ENCODE peak calls at places on chromosomes 3 and 15, in five cellular contexts. O, V, I, D and E are unnamed samples.

GRCh38 chr3:72818092-72818721 is 30.0 kb downstream of the SHQ1 start:
- DNase-seq in I (no peak), V (peak), O (no peak), D (peak), E (no peak)

GRCh38 chr3:99128740-99129505 is 227.4 kb upstream of the DCBLD2 start:
- DNase-seq in O (no peak), I (no peak), D (no peak), V (no peak), E (no peak)

GRCh38 chr3:58059349-58060321 is 51.4 kb downstream of the FLNB start:
- DNase-seq in D (no peak), V (no peak), O (peak), I (no peak), E (no peak)

GRCh38 chr3:42101048-42101447 is 9.9 kb downstream of the TRAK1 start:
- DNase-seq in I (no peak), D (no peak), O (no peak), V (no peak), E (peak)

GRCh38 chr15:100111103-100112060 is 230.4 kb downstream of the ADAMTS17 start:
- DNase-seq in I (no peak), D (peak), O (peak), V (no peak), E (peak)

GRCh38 chr15:79218588-79219200 is 63.8 kb upstream of the ANKRD34C start:
- DNase-seq in V (no peak), I (no peak), O (no peak), D (no peak), E (no peak)

GRCh38 chr3:96169111-96169510 is 645.3 kb upstream of the EPHA6 start:
- DNase-seq in D (no peak), O (no peak), V (no peak), I (no peak), E (peak)

GRCh38 chr3:10291641-10292040 is 1.1 kb downstream of the GHRL start:
- DNase-seq in D (no peak), V (no peak), I (no peak), O (no peak), E (no peak)

GRCh38 chr3:46913644-46914043 is 36.1 kb downstream of the PTH1R start:
- DNase-seq in V (peak), I (no peak), D (no peak), O (no peak), E (peak)

GRCh38 chr15:50241684-50242450 is 23.7 kb downstream of the HDC start:
- DNase-seq in D (no peak), O (no peak), V (no peak), I (no peak), E (no peak)

GRCh38 chr3:53780171-53780570 is 66.0 kb downstream of the CHDH start:
- DNase-seq in D (no peak), V (no peak), I (no peak), O (no peak), E (no peak)

GRCh38 chr3:32640939-32641725 is 43.9 kb upstream of the CNOT10 start:
- DNase-seq in I (peak), D (no peak), V (no peak), O (no peak), E (no peak)

GRCh38 chr3:86792316-86792715 is 198.6 kb downstream of the VGLL3 start:
- DNase-seq in D (no peak), I (no peak), V (no peak), O (no peak), E (no peak)

GRCh38 chr3:50484681-50485263 is 18.7 kb downstream of the CACNA2D2 start:
- DNase-seq in I (no peak), V (no peak), O (no peak), D (no peak), E (no peak)

GRCh38 chr15:74775132-74775562 is 6.7 kb upstream of the CSK start:
- DNase-seq in V (no peak), O (no peak), D (no peak), I (no peak), E (no peak)

GRCh38 chr15:39110746-39111145 is 470.1 kb upstream of the THBS1 start:
- DNase-seq in V (no peak), O (no peak), I (no peak), D (no peak), E (no peak)

GRCh38 chr3:14374444-14374883 is 27.9 kb upstream of the SLC6A6 start:
- DNase-seq in D (no peak), I (no peak), O (no peak), V (peak), E (peak)

DNA sequence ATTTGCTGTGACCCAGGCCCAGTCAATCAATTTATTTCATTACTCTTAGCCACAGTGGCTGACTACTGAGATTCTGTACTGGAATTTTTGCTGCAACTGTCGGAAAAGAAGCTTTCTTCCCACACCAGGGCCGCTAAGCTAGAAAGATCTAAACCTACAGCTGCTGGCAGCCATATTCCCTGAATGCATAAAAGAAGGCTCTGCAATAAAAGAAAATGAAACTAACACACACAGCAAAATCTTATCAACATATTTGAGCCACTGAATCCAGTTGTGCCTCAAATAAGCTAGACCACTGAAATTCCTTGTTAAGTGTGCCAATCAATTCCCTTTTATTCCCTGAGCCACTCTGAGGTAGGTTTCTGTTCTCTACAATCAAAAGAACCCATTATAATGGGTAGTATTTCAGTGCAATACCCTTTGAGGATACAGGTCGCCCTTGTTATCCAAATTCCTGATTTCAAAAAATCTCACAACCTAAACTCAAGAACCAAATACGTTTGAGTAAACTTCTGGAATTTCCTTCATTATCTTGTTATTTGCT is 60.3 kb downstream of the MYO9A start:
- DNase-seq in O (no peak), I (no peak), V (no peak), D (no peak), E (no peak)
- H3K4me3 ChIP-seq in O (peak), I (no peak), V (no peak), D (no peak), E (no peak)

GRCh38 chr3:141312359-141313090 is 55.8 kb upstream of the ZBTB38 start:
- DNase-seq in I (no peak), V (no peak), O (no peak), D (no peak), E (no peak)
- H3K4me3 ChIP-seq in I (peak), V (peak), O (peak), D (peak), E (peak)

GRCh38 chr15:96342143-96342466 is 11.6 kb downstream of the NR2F2 start:
- DNase-seq in I (peak), V (no peak), D (no peak), O (no peak), E (no peak)

GRCh38 chr15:96344706-96345559 is 14.4 kb downstream of the NR2F2 start:
- DNase-seq in O (no peak), I (no peak), V (no peak), D (no peak), E (no peak)

GRCh38 chr15:96342611-96343528 is 12.4 kb downstream of the NR2F2 start:
- DNase-seq in D (no peak), V (no peak), I (no peak), O (no peak), E (no peak)

GRCh38 chr15:96344120-96344705 is 13.7 kb downstream of the NR2F2 start:
- DNase-seq in I (no peak), V (no peak), O (no peak), D (no peak), E (no peak)

GRCh38 chr15:96343529-96344072 is 13.1 kb downstream of the NR2F2 start:
- DNase-seq in V (no peak), O (no peak), I (no peak), D (no peak), E (no peak)
- H3K4me3 ChIP-seq in V (peak), O (no peak), I (peak), D (no peak), E (no peak)

GRCh38 chr3:97421565-97421964 is 343.0 kb upstream of the ARL6 start:
- DNase-seq in O (no peak), I (no peak), D (no peak), V (no peak), E (no peak)
- H3K4me3 ChIP-seq in O (no peak), I (no peak), D (no peak), V (no peak), E (no peak)

DNA sequence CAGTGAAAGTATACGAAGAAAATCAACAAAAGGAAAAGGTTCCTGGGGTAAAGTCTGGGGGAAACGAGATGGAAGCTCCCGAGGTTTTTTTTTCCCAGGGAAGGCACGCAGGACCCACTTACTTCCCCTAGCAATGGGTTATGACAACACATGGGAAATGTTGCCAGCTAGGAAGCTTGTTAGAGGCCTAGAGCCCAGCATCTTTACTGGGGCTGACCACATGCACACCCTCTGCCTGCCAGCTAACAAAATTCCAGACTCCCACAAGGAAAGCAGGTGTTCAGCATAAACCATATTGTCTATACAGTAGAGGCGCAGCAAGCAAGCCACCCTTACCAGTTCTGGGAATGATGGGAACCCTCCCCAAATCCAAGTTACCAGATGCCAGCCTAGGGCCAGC is 258.8 kb upstream of the NR2E3 start:
- DNase-seq in I (no peak), D (no peak), O (no peak), V (no peak), E (no peak)
- H3K4me3 ChIP-seq in I (no peak), D (no peak), O (no peak), V (no peak), E (no peak)

DNA sequence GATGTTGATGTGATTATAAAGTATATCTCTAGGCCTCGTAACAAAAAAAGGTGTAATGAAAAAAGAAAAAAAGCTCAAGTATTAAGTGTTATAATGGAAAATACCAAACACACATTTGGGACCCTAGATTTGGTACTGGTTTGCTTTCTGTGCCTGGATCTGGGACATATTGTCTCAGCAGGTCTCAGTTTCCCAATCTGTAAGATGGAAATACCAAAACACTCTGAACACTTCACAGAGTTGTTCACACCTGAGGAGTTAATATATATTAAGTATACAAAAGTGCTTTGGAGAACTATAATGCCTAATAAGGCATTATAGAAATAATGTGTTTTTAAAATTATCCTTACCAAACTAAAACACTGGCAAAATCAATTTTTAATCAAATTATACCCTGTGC is 60.0 kb downstream of the CLASP2 start:
- DNase-seq in D (no peak), V (no peak), I (no peak), O (no peak), E (no peak)
- H3K4me3 ChIP-seq in D (no peak), V (peak), I (peak), O (peak), E (no peak)

GRCh38 chr15:52805351-52806283 is 15.5 kb upstream of the ONECUT1 start:
- DNase-seq in D (no peak), O (no peak), I (no peak), V (no peak), E (no peak)
- H3K4me3 ChIP-seq in D (no peak), O (peak), I (peak), V (peak), E (peak)

GRCh38 chr3:184229424-184230080 is at the start of gene VWA5B2:
- DNase-seq in V (peak), I (no peak), D (peak), O (peak), E (no peak)

GRCh38 chr3:184230603-184231528 is 1.5 kb downstream of the VWA5B2 start:
- DNase-seq in I (no peak), O (no peak), D (no peak), V (peak), E (no peak)

GRCh38 chr3:184231671-184232070 is 2.3 kb downstream of the VWA5B2 start:
- DNase-seq in I (no peak), O (no peak), V (no peak), D (no peak), E (no peak)

GRCh38 chr3:184228376-184229137 is 828 bp upstream of the VWA5B2 start:
- DNase-seq in D (no peak), I (no peak), V (no peak), O (no peak), E (peak)

DNA sequence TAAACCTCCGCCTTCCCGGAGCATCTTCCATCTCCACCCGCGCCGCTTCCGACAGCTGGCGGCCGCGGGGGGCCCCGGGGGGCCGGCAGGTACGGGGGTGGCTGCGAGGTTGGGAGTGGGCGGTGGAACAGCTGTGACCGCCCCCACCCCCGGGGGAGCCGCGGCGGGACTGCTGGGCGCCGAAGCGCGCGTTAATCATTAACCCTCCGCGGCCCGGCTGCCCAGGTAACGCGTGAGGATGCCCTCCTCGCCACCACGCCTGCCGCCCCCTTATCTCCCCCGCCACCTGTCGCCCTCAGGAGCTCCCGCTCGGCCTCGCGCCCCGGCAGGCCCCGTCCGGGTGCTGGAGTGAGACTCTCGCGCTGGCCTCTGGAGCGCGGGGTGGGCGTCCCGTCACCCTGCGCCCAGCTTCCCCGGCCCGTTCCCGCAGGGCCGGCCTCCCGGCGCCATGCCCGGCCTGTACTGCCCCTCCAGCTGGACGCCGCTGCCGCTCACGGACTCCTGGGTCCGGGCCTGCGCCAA is 757 bp downstream of the VWA5B2 start:
- DNase-seq in D (no peak), V (no peak), I (no peak), O (no peak), E (no peak)
- H3K4me3 ChIP-seq in D (no peak), V (peak), I (peak), O (peak), E (peak)

GRCh38 chr15:65837301-65838283 is 31.7 kb upstream of the RAB11A start:
- DNase-seq in D (no peak), O (no peak), V (no peak), I (no peak), E (no peak)

GRCh38 chr15:65836665-65837064 is 32.6 kb upstream of the RAB11A start:
- DNase-seq in D (no peak), I (no peak), O (no peak), V (no peak), E (no peak)

GRCh38 chr15:65839354-65839901 is 29.9 kb upstream of the RAB11A start:
- DNase-seq in O (no peak), V (no peak), I (no peak), D (no peak), E (no peak)

GRCh38 chr15:65839985-65840384 is 29.3 kb upstream of the RAB11A start:
- DNase-seq in D (no peak), V (no peak), I (no peak), O (no peak), E (no peak)

DNA sequence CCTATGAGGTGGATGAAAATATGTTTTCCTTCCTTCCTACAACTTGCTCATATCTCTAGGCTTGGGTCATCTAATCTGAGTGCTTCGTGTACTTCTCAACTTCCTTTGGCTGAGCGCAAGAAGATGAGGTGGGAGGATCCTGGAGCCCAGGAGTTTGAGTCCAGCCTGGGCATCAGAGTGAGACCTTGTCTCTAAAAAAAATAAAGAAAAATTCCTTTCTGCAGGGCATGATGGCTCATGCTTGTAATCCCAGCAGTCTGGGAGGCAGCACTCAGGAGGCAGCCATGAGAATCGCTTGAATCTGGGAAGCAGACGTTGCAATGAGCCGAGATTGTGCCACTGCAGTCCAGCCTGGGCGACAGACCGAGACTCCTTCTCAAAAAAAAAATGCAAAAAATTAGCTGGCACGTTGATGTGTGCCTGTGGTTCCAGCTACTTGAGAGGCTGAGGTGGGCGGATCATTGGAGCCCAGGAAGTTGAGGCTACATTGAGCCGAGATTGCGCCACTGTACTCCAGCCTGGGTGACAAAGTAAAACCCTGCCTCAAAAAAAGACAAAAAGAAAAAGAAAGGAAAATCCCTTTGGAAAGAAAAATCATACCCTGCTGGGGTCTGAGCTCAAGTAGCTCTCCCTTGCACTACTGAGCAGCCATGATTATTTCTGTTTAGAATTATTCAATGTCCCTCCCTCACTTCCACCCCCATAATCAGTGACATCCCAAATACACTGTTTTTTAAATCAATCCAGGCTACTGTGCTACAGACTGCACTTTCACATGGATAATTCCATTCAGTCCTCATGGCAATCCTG is 28.0 kb upstream of the RAB11A start:
- DNase-seq in V (no peak), D (no peak), O (no peak), I (no peak), E (no peak)
- H3K4me3 ChIP-seq in V (no peak), D (no peak), O (peak), I (no peak), E (peak)

GRCh38 chr3:190581041-190581501 is 67.2 kb downstream of the IL1RAP start:
- DNase-seq in D (peak), I (no peak), O (no peak), V (no peak), E (no peak)
- H3K4me3 ChIP-seq in D (no peak), I (no peak), O (no peak), V (no peak), E (no peak)